ENCODE peak calls at places on chromosomes 4 and X, in six cellular contexts. P is D341Med; V is activated T-helper 1 cell treated with anti-CD3 and anti-CD28 coated beads, Interleukin-12 subunit alpha, Interleukin-12 subunit beta, Interleukin-2, Interleukin-4 antibody, amounts not matched to agents 30 ng/mL and 10 ng/mL and 1 ng/mL, durations not matched to agents 14 hours and 24 hours and 36 hours; G is anterior cingulate cortex; E is CD4-positive, alpha-beta T cell; S is SW 1271. F is an unnamed sample.

GRCh38 chr4:87270144-87270543 is 49.7 kb upstream of the KLHL8 start:
- DNase-seq in V (no peak), G (no peak), E (no peak), S (peak; percentile 9), P (peak; percentile 64), F (no peak)

GRCh38 chr4:168449740-168450442 is 30.4 kb downstream of the DDX60L start:
- DNase-seq in G (no peak), S (peak; percentile 13), P (no peak), V (no peak), E (no peak), F (no peak)

GRCh38 chr4:17939061-17939460 is 82.5 kb downstream of the LCORL start:
- DNase-seq in V (no peak), G (no peak), P (no peak), S (no peak), E (no peak), F (no peak)

GRCh38 chr4:16065066-16065465 is 18.8 kb downstream of the PROM1 start:
- DNase-seq in V (no peak), S (no peak), E (no peak), G (no peak), P (no peak), F (no peak)

GRCh38 chr4:55762815-55763214 is 56.8 kb upstream of the EXOC1L start:
- DNase-seq in V (no peak), G (no peak), E (no peak), P (peak; percentile 53), S (no peak), F (no peak)

GRCh38 chr4:78768447-78769177 is 7.5 kb upstream of the BMP2K start:
- DNase-seq in V (no peak), G (no peak), S (no peak), P (no peak), E (no peak), F (no peak)

GRCh38 chrX:131821945-131822622 is 201.0 kb upstream of the STK26 start:
- DNase-seq in V (no peak), G (no peak), P (no peak), S (no peak), E (no peak), F (no peak)

GRCh38 chrX:45788941-45789348 is 588.3 kb upstream of the DIPK2B start:
- DNase-seq in G (no peak), V (no peak), S (no peak), P (no peak), E (no peak), F (peak; percentile 56)

GRCh38 chrX:114580336-114580735 is 3.5 kb upstream of the HTR2C start:
- DNase-seq in P (no peak), E (no peak), V (no peak), G (no peak), S (no peak), F (no peak)

GRCh38 chr4:38672247-38673071 is 8.5 kb downstream of the KLF3 start:
- DNase-seq in E (no peak), P (peak; percentile 55), V (no peak), S (no peak), G (no peak), F (no peak)

GRCh38 chr4:149409186-149410056 is 406.2 kb downstream of the IQCM start:
- DNase-seq in G (no peak), P (no peak), S (peak; percentile 82), E (no peak), V (no peak), F (peak; percentile 65)

GRCh38 chr4:92012899-92013867 is 290.6 kb upstream of the GRID2 start:
- DNase-seq in P (no peak), G (no peak), V (no peak), E (no peak), S (no peak), F (no peak)

GRCh38 chrX:133985164-133986007 is at the start of gene GPC3:
- DNase-seq in E (peak; percentile 14), V (peak; percentile 16), G (peak; percentile 1), P (peak; percentile 79), S (peak; percentile 14), F (peak; percentile 42)

GRCh38 chr4:73707918-73708577 is 32.3 kb upstream of the CXCL8 start:
- DNase-seq in P (no peak), S (peak; percentile 84), G (no peak), V (no peak), E (no peak), F (peak; percentile 50)

GRCh38 chr4:11739992-11740391 is 311.3 kb upstream of the HS3ST1 start:
- DNase-seq in E (no peak), P (no peak), V (no peak), G (no peak), S (no peak), F (no peak)

GRCh38 chrX:45322820-45323219 is 122.1 kb upstream of the DIPK2B start:
- DNase-seq in P (no peak), G (no peak), S (peak; percentile 19), E (no peak), V (no peak), F (no peak)

GRCh38 chr4:182745268-182745667 is 171.9 kb downstream of the DCTD start:
- DNase-seq in E (no peak), V (no peak), P (no peak), G (no peak), S (no peak), F (no peak)

GRCh38 chrX:31656013-31656412 is 584.2 kb upstream of the FTHL17 start:
- DNase-seq in P (no peak), E (no peak), G (no peak), V (no peak), S (no peak), F (no peak)

GRCh38 chrX:40281341-40282005 is 183.7 kb upstream of the BCOR start:
- DNase-seq in G (no peak), E (no peak), P (no peak), S (no peak), V (no peak), F (no peak)

GRCh38 chr4:73508651-73509050 is 27.1 kb downstream of the AFM start:
- DNase-seq in S (no peak), V (no peak), P (no peak), E (no peak), G (no peak), F (no peak)

GRCh38 chr4:73045894-73046293 is 23.6 kb downstream of the COX18 start:
- DNase-seq in E (no peak), G (no peak), S (no peak), P (no peak), V (no peak), F (no peak)

GRCh38 chr4:150259861-150260567 is 181.8 kb downstream of the DCLK2 start:
- DNase-seq in V (no peak), P (no peak), E (no peak), S (no peak), G (no peak), F (no peak)

GRCh38 chrX:136146614-136147319 is 566 bp upstream of the FHL1 start:
- DNase-seq in G (peak; percentile 17), V (no peak), E (peak; percentile 7), S (no peak), P (no peak), F (peak; percentile 35)

GRCh38 chr4:76023381-76023780 is at the start of gene CXCL10:
- DNase-seq in S (no peak), P (no peak), E (no peak), G (no peak), V (no peak), F (no peak)

GRCh38 chrX:70452143-70452733 is 7.6 kb downstream of the DLG3 start:
- DNase-seq in S (peak; percentile 48), V (peak; percentile 26), G (peak; percentile 1), P (peak; percentile 64), E (peak; percentile 41), F (peak; percentile 72)

GRCh38 chr4:186486172-186486571 is 69.2 kb downstream of the MTNR1A start:
- DNase-seq in S (no peak), P (no peak), E (no peak), G (peak; percentile 29), V (no peak), F (no peak)

GRCh38 chrX:153667931-153668396 is 5.6 kb downstream of the PNCK start:
- DNase-seq in G (peak; percentile 76), S (peak; percentile 52), P (peak; percentile 83), E (peak; percentile 74), V (peak; percentile 57), F (peak; percentile 91)

GRCh38 chr4:68271851-68272756 is 26.6 kb upstream of the TMPRSS11B start:
- DNase-seq in G (no peak), P (peak; percentile 47), E (no peak), V (no peak), S (peak; percentile 47), F (no peak)

GRCh38 chrX:72100051-72100755 is 31.5 kb downstream of the RTL5 start:
- DNase-seq in E (no peak), S (no peak), P (no peak), G (no peak), V (no peak), F (no peak)

GRCh38 chrX:23127586-23127985 is 127.8 kb downstream of the DDX53 start:
- DNase-seq in S (no peak), G (no peak), V (no peak), P (no peak), E (no peak), F (no peak)

GRCh38 chrX:140501940-140502468 is 2.9 kb downstream of the SOX3 start:
- DNase-seq in E (no peak), S (no peak), P (no peak), G (no peak), V (no peak), F (no peak)

GRCh38 chr4:64158648-64159326 is 250.5 kb downstream of the TECRL start:
- DNase-seq in S (peak; percentile 31), V (peak; percentile 32), E (no peak), G (peak; percentile 1), P (peak; percentile 46), F (no peak)

GRCh38 chrX:153318811-153319210 is 2.8 kb downstream of the PNMA6F start:
- DNase-seq in G (no peak), E (no peak), P (no peak), V (no peak), S (no peak), F (no peak)